ENCODE peak calls at places on chromosomes 1 and 21, in seven cellular contexts. Y, X, A, U, D, O and G are unnamed samples. For H3K27me3, the result is how much of the 10 kb centered on the place peaks cover.

GRCh38 chr1:111179968-111180533 is 20.4 kb downstream of the DENND2D start:
- DNase-seq in X (no peak), U (no peak), D (no peak), O (no peak), Y (no peak), A (no peak), G (no peak)

GRCh38 chr1:21526441-21526840 is 17.2 kb downstream of the ALPL start:
- DNase-seq in U (no peak), O (no peak), D (no peak), Y (no peak), A (no peak), X (no peak), G (no peak)

GRCh38 chr1:32291145-32291707 is 657 bp upstream of the HDAC1 start:
- DNase-seq in Y (no peak), A (peak), U (peak), D (no peak), X (peak), O (no peak), G (peak)

GRCh38 chr1:174075245-174075692 is 53.1 kb upstream of the RC3H1 start:
- DNase-seq in X (no peak), Y (no peak), A (no peak), O (no peak), U (no peak), D (no peak), G (no peak)

GRCh38 chr1:93665015-93665414 is 16.6 kb downstream of the BCAR3 start:
- DNase-seq in U (no peak), Y (no peak), X (no peak), D (no peak), A (no peak), O (no peak), G (no peak)

GRCh38 chr1:228162286-228163003 is 3.2 kb upstream of the IBA57 start:
- DNase-seq in O (no peak), A (no peak), D (no peak), X (no peak), U (no peak), Y (no peak), G (no peak)

GRCh38 chr1:7187121-7187510 is 401.9 kb downstream of the CAMTA1 start:
- DNase-seq in A (no peak), Y (no peak), U (no peak), X (no peak), D (no peak), O (no peak), G (no peak)

GRCh38 chr1:230068952-230069684 is 2.1 kb downstream of the GALNT2 start:
- DNase-seq in O (no peak), X (peak), A (no peak), U (no peak), D (no peak), Y (no peak), G (no peak)

GRCh38 chr1:203268901-203269653 is 36.2 kb upstream of the BTG2 start:
- DNase-seq in Y (no peak), X (no peak), U (no peak), O (peak), A (peak), D (no peak), G (no peak)

GRCh38 chr1:228336308-228337030 is 70.2 kb downstream of the TRIM11 start:
- DNase-seq in D (no peak), Y (no peak), X (peak), O (no peak), A (peak), U (no peak), G (no peak)

GRCh38 chr1:165117482-165117881 is 239.0 kb downstream of the LMX1A start:
- DNase-seq in X (no peak), A (no peak), O (no peak), U (no peak), Y (no peak), D (no peak), G (no peak)

GRCh38 chr1:192869308-192869940 is 60.6 kb downstream of the RGS2 start:
- DNase-seq in O (no peak), U (no peak), Y (no peak), X (no peak), D (no peak), A (no peak), G (no peak)

GRCh38 chr1:167926486-167926997 is 9.9 kb upstream of the DCAF6 start:
- DNase-seq in X (no peak), A (no peak), O (no peak), D (no peak), U (no peak), Y (no peak), G (no peak)

GRCh38 chr21:38410451-38410850 is 87.8 kb downstream of the ERG start:
- DNase-seq in D (no peak), X (no peak), A (no peak), Y (no peak), O (no peak), U (no peak), G (no peak)

GRCh38 chr1:165444897-165445370 is at the start of gene RXRG:
- DNase-seq in O (no peak), D (no peak), U (no peak), Y (peak), X (peak), A (peak), G (no peak)

GRCh38 chr1:53735681-53736080 is 3.3 kb downstream of the GLIS1 start:
- DNase-seq in A (no peak), Y (no peak), D (no peak), U (no peak), O (no peak), X (no peak), G (no peak)

GRCh38 chr1:53734650-53735211 is 4.2 kb downstream of the GLIS1 start:
- DNase-seq in Y (no peak), D (no peak), A (peak), U (no peak), O (no peak), X (no peak), G (no peak)

GRCh38 chr1:53736290-53736689 is 2.7 kb downstream of the GLIS1 start:
- DNase-seq in Y (no peak), U (no peak), A (peak), X (no peak), D (no peak), O (no peak), G (no peak)

GRCh38 chr1:53733975-53734649 is 4.9 kb downstream of the GLIS1 start:
- DNase-seq in A (peak), D (no peak), X (no peak), U (no peak), O (no peak), Y (no peak), G (peak)

DNA sequence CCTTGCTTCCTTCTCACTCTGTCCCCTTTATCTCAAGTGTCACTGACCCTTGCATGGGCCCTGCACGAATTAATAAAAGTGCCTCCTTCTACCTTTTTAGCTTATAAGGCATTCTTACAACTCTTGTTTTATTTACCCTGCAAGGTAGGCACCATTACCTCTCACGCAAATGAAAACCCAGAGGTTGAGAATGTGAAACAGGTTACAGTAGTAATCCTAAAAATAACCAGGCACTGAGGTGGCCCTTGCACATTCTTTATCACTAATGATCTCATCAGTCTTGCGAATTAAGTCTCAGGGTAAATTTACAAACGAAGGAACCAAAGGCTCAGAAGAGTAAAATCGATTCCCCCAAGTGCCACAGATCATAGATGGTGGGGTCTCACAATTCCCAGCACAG is 3.7 kb downstream of the GLIS1 start:
- DNase-seq in O (no peak), Y (no peak), U (no peak), A (no peak), D (no peak), X (no peak), G (no peak)
- H3K27me3 ChIP-seq in O (under half), Y (under half), U (half or more), A (under half), D (under half), X (under half), G (under half)

GRCh38 chr21:45982256-45982757 is 737 bp downstream of the COL6A1 start:
- DNase-seq in D (no peak), Y (no peak), O (no peak), U (no peak), A (no peak), X (no peak), G (peak)

GRCh38 chr21:45981641-45982255 is at the start of gene COL6A1:
- DNase-seq in D (no peak), X (peak), O (no peak), A (peak), U (no peak), Y (no peak), G (peak)

GRCh38 chr21:45980271-45980670 is 1.3 kb upstream of the COL6A1 start:
- DNase-seq in A (no peak), U (no peak), X (no peak), O (no peak), Y (no peak), D (no peak), G (no peak)

GRCh38 chr21:45980697-45981096 is 873 bp upstream of the COL6A1 start:
- DNase-seq in D (no peak), A (no peak), X (no peak), Y (no peak), U (no peak), O (no peak), G (no peak)

DNA sequence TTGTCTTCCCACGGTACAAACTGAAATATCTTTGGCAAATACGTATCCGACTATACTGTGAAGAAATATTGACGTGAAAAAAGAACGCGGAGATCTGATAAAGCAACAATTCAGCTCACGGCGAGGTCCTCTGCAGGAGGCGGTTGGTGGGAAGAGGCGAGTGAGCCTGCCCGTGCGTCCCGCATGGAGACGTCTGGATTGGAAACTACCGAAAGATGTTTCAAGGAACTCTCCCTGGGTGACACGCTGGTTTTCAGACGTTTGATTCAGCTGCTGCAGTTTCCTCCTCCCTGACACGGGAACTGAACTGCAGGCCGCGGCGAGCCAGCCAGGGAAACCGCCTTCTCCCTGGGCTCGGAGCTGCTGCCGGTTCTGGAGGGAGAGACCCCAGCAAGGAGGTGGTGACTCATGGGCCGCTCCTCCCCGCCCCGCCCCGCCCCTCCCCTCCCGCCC is 390 bp upstream of the COL6A1 start:
- DNase-seq in D (no peak), X (peak), U (peak), A (peak), O (peak), Y (peak), G (peak)
- H3K4me3 ChIP-seq in D (peak), X (peak), U (peak), A (peak), O (peak), Y (peak), G (peak)

DNA sequence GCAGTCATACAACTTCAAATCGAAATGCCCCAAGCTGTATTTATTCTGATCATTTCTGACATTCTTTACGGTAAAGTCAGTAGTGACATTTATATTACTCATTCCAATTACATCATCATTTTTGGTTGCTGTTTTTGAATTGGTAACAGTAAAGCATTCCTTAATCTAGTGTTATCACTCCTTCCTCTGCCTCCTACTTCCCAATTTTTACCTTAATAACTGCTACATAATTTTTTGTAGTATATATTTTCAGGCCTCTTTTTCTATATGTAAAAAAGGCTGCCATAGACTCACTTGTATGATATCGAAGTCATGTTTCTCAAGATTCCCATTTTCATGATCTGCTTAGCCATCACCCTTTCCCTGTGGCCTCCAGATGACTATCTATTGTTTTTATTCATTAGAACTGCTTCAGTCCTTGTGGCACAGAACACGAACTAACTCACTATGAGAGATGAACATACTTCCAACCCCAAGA is 167.2 kb downstream of the RUNX1 start:
- DNase-seq in O (no peak), U (peak), Y (no peak), A (peak), D (no peak), X (no peak), G (peak)
- H3K27me3 ChIP-seq in O (under half), U (under half), Y (under half), A (under half), D (under half), X (under half), G (under half)

GRCh38 chr1:2540816-2541492 is 10.9 kb upstream of the HES5 start:
- DNase-seq in Y (no peak), O (no peak), X (no peak), U (no peak), D (no peak), A (no peak), G (no peak)
- H3K4me3 ChIP-seq in Y (no peak), O (no peak), X (no peak), U (no peak), D (no peak), A (no peak), G (no peak)

GRCh38 chr1:241722984-241723383 is 70.9 kb downstream of the WDR64 start:
- DNase-seq in A (no peak), Y (no peak), U (no peak), D (no peak), X (no peak), O (no peak), G (no peak)
- H3K27me3 ChIP-seq in A (under half), Y (under half), U (under half), D (under half), X (under half), O (under half), G (under half)